ENCODE peak calls at places on chromosome 6, in six cellular contexts. One of them, this sample, is unnamed.
A peak's percentile ranks its signal among the peaks of the same experiment; 100 is the strongest.

GRCh38 chr6:30720738-30721197 is 616 bp downstream of the TUBB start:
- DNase-seq in stomach: peak; percentile 65
- DNase-seq in posterior vena cava: peak; percentile 92
- DNase-seq in stimulated activated naive CD4-positive, alpha-beta T cell: no peak
- DNase-seq in T47D: no peak
- DNase-seq in HTR-8/SVneo: no peak
- DNase-seq in this sample: peak; percentile 80

GRCh38 chr6:158516098-158516497 is 43.8 kb upstream of the TMEM181 start:
- DNase-seq in stomach: no peak
- DNase-seq in posterior vena cava: peak; percentile 53
- DNase-seq in stimulated activated naive CD4-positive, alpha-beta T cell: no peak
- DNase-seq in T47D: no peak
- DNase-seq in HTR-8/SVneo: no peak
- DNase-seq in this sample: no peak

GRCh38 chr6:46743425-46744158 is 3.1 kb upstream of the ANKRD66 start:
- DNase-seq in stomach: no peak
- DNase-seq in posterior vena cava: no peak
- DNase-seq in stimulated activated naive CD4-positive, alpha-beta T cell: no peak
- DNase-seq in T47D: no peak
- DNase-seq in HTR-8/SVneo: no peak
- DNase-seq in this sample: no peak

GRCh38 chr6:5435449-5435848 is 174.1 kb downstream of the FARS2 start:
- DNase-seq in stomach: no peak
- DNase-seq in posterior vena cava: no peak
- DNase-seq in stimulated activated naive CD4-positive, alpha-beta T cell: no peak
- DNase-seq in T47D: no peak
- DNase-seq in HTR-8/SVneo: no peak
- DNase-seq in this sample: no peak

GRCh38 chr6:63272397-63272796 is 47.4 kb downstream of the LGSN start:
- DNase-seq in stomach: no peak
- DNase-seq in posterior vena cava: no peak
- DNase-seq in stimulated activated naive CD4-positive, alpha-beta T cell: no peak
- DNase-seq in T47D: peak; percentile 40
- DNase-seq in HTR-8/SVneo: peak; percentile 10
- DNase-seq in this sample: peak; percentile 56

GRCh38 chr6:137494967-137495595 is 887 bp upstream of the OLIG3 start:
- DNase-seq in stomach: no peak
- DNase-seq in posterior vena cava: no peak
- DNase-seq in stimulated activated naive CD4-positive, alpha-beta T cell: no peak
- DNase-seq in T47D: no peak
- DNase-seq in HTR-8/SVneo: no peak
- DNase-seq in this sample: no peak

GRCh38 chr6:141744971-141745370 is 387.8 kb upstream of the GJE1 start:
- DNase-seq in stomach: no peak
- DNase-seq in posterior vena cava: no peak
- DNase-seq in stimulated activated naive CD4-positive, alpha-beta T cell: no peak
- DNase-seq in T47D: no peak
- DNase-seq in HTR-8/SVneo: no peak
- DNase-seq in this sample: no peak

GRCh38 chr6:135880066-135880972 is 28.8 kb downstream of the PDE7B start:
- DNase-seq in stomach: no peak
- DNase-seq in posterior vena cava: no peak
- DNase-seq in stimulated activated naive CD4-positive, alpha-beta T cell: peak; percentile 77
- DNase-seq in T47D: no peak
- DNase-seq in HTR-8/SVneo: peak; percentile 64
- DNase-seq in this sample: peak; percentile 44

GRCh38 chr6:39876111-39876510 is 58.2 kb downstream of the MOCS1 start:
- DNase-seq in stomach: no peak
- DNase-seq in posterior vena cava: no peak
- DNase-seq in stimulated activated naive CD4-positive, alpha-beta T cell: no peak
- DNase-seq in T47D: no peak
- DNase-seq in HTR-8/SVneo: no peak
- DNase-seq in this sample: no peak

GRCh38 chr6:19438566-19439353 is 398.4 kb upstream of the ID4 start:
- DNase-seq in stomach: no peak
- DNase-seq in posterior vena cava: no peak
- DNase-seq in stimulated activated naive CD4-positive, alpha-beta T cell: no peak
- DNase-seq in T47D: no peak
- DNase-seq in HTR-8/SVneo: no peak
- DNase-seq in this sample: no peak

GRCh38 chr6:128278876-128279275 is 241.5 kb downstream of the PTPRK start:
- DNase-seq in stomach: no peak
- DNase-seq in posterior vena cava: no peak
- DNase-seq in stimulated activated naive CD4-positive, alpha-beta T cell: no peak
- DNase-seq in T47D: no peak
- DNase-seq in HTR-8/SVneo: no peak
- DNase-seq in this sample: no peak

GRCh38 chr6:157079774-157080173 is 243.5 kb downstream of the TMEM242 start:
- DNase-seq in stomach: no peak
- DNase-seq in posterior vena cava: no peak
- DNase-seq in stimulated activated naive CD4-positive, alpha-beta T cell: no peak
- DNase-seq in T47D: no peak
- DNase-seq in HTR-8/SVneo: no peak
- DNase-seq in this sample: no peak

GRCh38 chr6:150915156-150915555 is 49.7 kb downstream of the MTHFD1L start:
- DNase-seq in stomach: no peak
- DNase-seq in posterior vena cava: no peak
- DNase-seq in stimulated activated naive CD4-positive, alpha-beta T cell: no peak
- DNase-seq in T47D: no peak
- DNase-seq in HTR-8/SVneo: no peak
- DNase-seq in this sample: no peak

GRCh38 chr6:19864285-19864684 is 27.1 kb downstream of the ID4 start:
- DNase-seq in stomach: no peak
- DNase-seq in posterior vena cava: no peak
- DNase-seq in stimulated activated naive CD4-positive, alpha-beta T cell: no peak
- DNase-seq in T47D: no peak
- DNase-seq in HTR-8/SVneo: no peak
- DNase-seq in this sample: no peak

GRCh38 chr6:100504786-100505737 is 40.3 kb upstream of the SIM1 start:
- DNase-seq in stomach: no peak
- DNase-seq in posterior vena cava: no peak
- DNase-seq in stimulated activated naive CD4-positive, alpha-beta T cell: no peak
- DNase-seq in T47D: no peak
- DNase-seq in HTR-8/SVneo: peak; percentile 40
- DNase-seq in this sample: no peak

GRCh38 chr6:136962661-136963060 is 40.6 kb downstream of the SLC35D3 start:
- DNase-seq in stomach: peak; percentile 65
- DNase-seq in posterior vena cava: no peak
- DNase-seq in stimulated activated naive CD4-positive, alpha-beta T cell: no peak
- DNase-seq in T47D: no peak
- DNase-seq in HTR-8/SVneo: no peak
- DNase-seq in this sample: no peak

GRCh38 chr6:126127662-126128061 is 141.3 kb downstream of the TRMT11 start:
- DNase-seq in stomach: no peak
- DNase-seq in posterior vena cava: no peak
- DNase-seq in stimulated activated naive CD4-positive, alpha-beta T cell: no peak
- DNase-seq in T47D: no peak
- DNase-seq in HTR-8/SVneo: no peak
- DNase-seq in this sample: no peak

GRCh38 chr6:129683606-129684322 is 26.2 kb downstream of the ARHGAP18 start:
- DNase-seq in stomach: peak; percentile 72
- DNase-seq in posterior vena cava: peak; percentile 90
- DNase-seq in stimulated activated naive CD4-positive, alpha-beta T cell: no peak
- DNase-seq in T47D: no peak
- DNase-seq in HTR-8/SVneo: peak; percentile 93
- DNase-seq in this sample: peak; percentile 95

GRCh38 chr6:136429681-136430080 is 120.5 kb downstream of the MAP7 start:
- DNase-seq in stomach: no peak
- DNase-seq in posterior vena cava: no peak
- DNase-seq in stimulated activated naive CD4-positive, alpha-beta T cell: no peak
- DNase-seq in T47D: no peak
- DNase-seq in HTR-8/SVneo: no peak
- DNase-seq in this sample: no peak

GRCh38 chr6:110180228-110181008 is at the start of gene CDC40:
- DNase-seq in stomach: peak; percentile 50
- DNase-seq in posterior vena cava: peak; percentile 88
- DNase-seq in stimulated activated naive CD4-positive, alpha-beta T cell: no peak
- DNase-seq in T47D: peak; percentile 7
- DNase-seq in HTR-8/SVneo: peak; percentile 51
- DNase-seq in this sample: no peak

GRCh38 chr6:20259316-20260049 is 47.2 kb upstream of the MBOAT1 start:
- DNase-seq in stomach: no peak
- DNase-seq in posterior vena cava: no peak
- DNase-seq in stimulated activated naive CD4-positive, alpha-beta T cell: no peak
- DNase-seq in T47D: no peak
- DNase-seq in HTR-8/SVneo: no peak
- DNase-seq in this sample: no peak

GRCh38 chr6:168865-169455 is 123.3 kb upstream of the DUSP22 start:
- DNase-seq in stomach: no peak
- DNase-seq in posterior vena cava: no peak
- DNase-seq in stimulated activated naive CD4-positive, alpha-beta T cell: no peak
- DNase-seq in T47D: peak; percentile 36
- DNase-seq in HTR-8/SVneo: peak; percentile 66
- DNase-seq in this sample: peak; percentile 58

GRCh38 chr6:106167105-106167814 is 81.1 kb downstream of the PRDM1 start:
- DNase-seq in stomach: no peak
- DNase-seq in posterior vena cava: no peak
- DNase-seq in stimulated activated naive CD4-positive, alpha-beta T cell: no peak
- DNase-seq in T47D: no peak
- DNase-seq in HTR-8/SVneo: no peak
- DNase-seq in this sample: peak; percentile 95

GRCh38 chr6:163438940-163439335 is 24.4 kb downstream of the QKI start:
- DNase-seq in stomach: peak; percentile 62
- DNase-seq in posterior vena cava: no peak
- DNase-seq in stimulated activated naive CD4-positive, alpha-beta T cell: no peak
- DNase-seq in T47D: no peak
- DNase-seq in HTR-8/SVneo: no peak
- DNase-seq in this sample: peak; percentile 75

GRCh38 chr6:47571488-47571887 is 93.9 kb downstream of the CD2AP start:
- DNase-seq in stomach: no peak
- DNase-seq in posterior vena cava: no peak
- DNase-seq in stimulated activated naive CD4-positive, alpha-beta T cell: no peak
- DNase-seq in T47D: no peak
- DNase-seq in HTR-8/SVneo: no peak
- DNase-seq in this sample: no peak

GRCh38 chr6:21781075-21781474 is 187.5 kb downstream of the SOX4 start:
- DNase-seq in stomach: no peak
- DNase-seq in posterior vena cava: no peak
- DNase-seq in stimulated activated naive CD4-positive, alpha-beta T cell: no peak
- DNase-seq in T47D: no peak
- DNase-seq in HTR-8/SVneo: no peak
- DNase-seq in this sample: no peak

GRCh38 chr6:27865952-27866369 is 46.2 kb downstream of the OR2B2 start:
- DNase-seq in stomach: no peak
- DNase-seq in posterior vena cava: no peak
- DNase-seq in stimulated activated naive CD4-positive, alpha-beta T cell: no peak
- DNase-seq in T47D: no peak
- DNase-seq in HTR-8/SVneo: no peak
- DNase-seq in this sample: peak; percentile 55

GRCh38 chr6:13238640-13239216 is 89.6 kb downstream of the TBC1D7 start:
- DNase-seq in stomach: no peak
- DNase-seq in posterior vena cava: no peak
- DNase-seq in stimulated activated naive CD4-positive, alpha-beta T cell: no peak
- DNase-seq in T47D: no peak
- DNase-seq in HTR-8/SVneo: no peak
- DNase-seq in this sample: no peak

GRCh38 chr6:17013701-17014100 is 88.1 kb upstream of the STMND1 start:
- DNase-seq in stomach: no peak
- DNase-seq in posterior vena cava: no peak
- DNase-seq in stimulated activated naive CD4-positive, alpha-beta T cell: no peak
- DNase-seq in T47D: no peak
- DNase-seq in HTR-8/SVneo: peak; percentile 58
- DNase-seq in this sample: no peak

GRCh38 chr6:139568956-139569538 is 194.6 kb upstream of the CITED2 start:
- DNase-seq in stomach: no peak
- DNase-seq in posterior vena cava: no peak
- DNase-seq in stimulated activated naive CD4-positive, alpha-beta T cell: no peak
- DNase-seq in T47D: no peak
- DNase-seq in HTR-8/SVneo: peak; percentile 71
- DNase-seq in this sample: no peak

GRCh38 chr6:87789198-87789899 is 87.3 kb upstream of the AKIRIN2 start:
- DNase-seq in stomach: no peak
- DNase-seq in posterior vena cava: no peak
- DNase-seq in stimulated activated naive CD4-positive, alpha-beta T cell: no peak
- DNase-seq in T47D: no peak
- DNase-seq in HTR-8/SVneo: peak; percentile 41
- DNase-seq in this sample: no peak

GRCh38 chr6:46011241-46012085 is 4.2 kb downstream of the CLIC5 start:
- DNase-seq in stomach: peak; percentile 30
- DNase-seq in posterior vena cava: no peak
- DNase-seq in stimulated activated naive CD4-positive, alpha-beta T cell: peak; percentile 63
- DNase-seq in T47D: no peak
- DNase-seq in HTR-8/SVneo: no peak
- DNase-seq in this sample: peak; percentile 83

GRCh38 chr6:49336514-49337131 is 126.4 kb downstream of the MMUT start:
- DNase-seq in stomach: peak; percentile 27
- DNase-seq in posterior vena cava: no peak
- DNase-seq in stimulated activated naive CD4-positive, alpha-beta T cell: no peak
- DNase-seq in T47D: no peak
- DNase-seq in HTR-8/SVneo: no peak
- DNase-seq in this sample: no peak

GRCh38 chr6:105849741-105850140 is 236.4 kb upstream of the PRDM1 start:
- DNase-seq in stomach: no peak
- DNase-seq in posterior vena cava: no peak
- DNase-seq in stimulated activated naive CD4-positive, alpha-beta T cell: no peak
- DNase-seq in T47D: no peak
- DNase-seq in HTR-8/SVneo: peak; percentile 4
- DNase-seq in this sample: no peak

GRCh38 chr6:117915846-117916245 is 8.8 kb downstream of the SLC35F1 start:
- DNase-seq in stomach: no peak
- DNase-seq in posterior vena cava: no peak
- DNase-seq in stimulated activated naive CD4-positive, alpha-beta T cell: no peak
- DNase-seq in T47D: no peak
- DNase-seq in HTR-8/SVneo: no peak
- DNase-seq in this sample: no peak

GRCh38 chr6:147774856-147775255 is 266.4 kb downstream of the SAMD5 start:
- DNase-seq in stomach: no peak
- DNase-seq in posterior vena cava: no peak
- DNase-seq in stimulated activated naive CD4-positive, alpha-beta T cell: no peak
- DNase-seq in T47D: no peak
- DNase-seq in HTR-8/SVneo: no peak
- DNase-seq in this sample: no peak

GRCh38 chr6:14476793-14477531 is 359.4 kb downstream of the CD83 start:
- DNase-seq in stomach: peak; percentile 51
- DNase-seq in posterior vena cava: no peak
- DNase-seq in stimulated activated naive CD4-positive, alpha-beta T cell: no peak
- DNase-seq in T47D: no peak
- DNase-seq in HTR-8/SVneo: peak; percentile 43
- DNase-seq in this sample: no peak

GRCh38 chr6:98036344-98036743 is 753.3 kb upstream of the MMS22L start:
- DNase-seq in stomach: no peak
- DNase-seq in posterior vena cava: no peak
- DNase-seq in stimulated activated naive CD4-positive, alpha-beta T cell: no peak
- DNase-seq in T47D: no peak
- DNase-seq in HTR-8/SVneo: no peak
- DNase-seq in this sample: no peak

GRCh38 chr6:33785766-33786165 is 3.2 kb downstream of the LEMD2 start:
- DNase-seq in stomach: no peak
- DNase-seq in posterior vena cava: no peak
- DNase-seq in stimulated activated naive CD4-positive, alpha-beta T cell: no peak
- DNase-seq in T47D: no peak
- DNase-seq in HTR-8/SVneo: peak; percentile 37
- DNase-seq in this sample: no peak